ENCODE peak calls at places on chromosomes 2 and 18, in eight cellular contexts. T is endothelial cell; Z is naive thymus-derived CD8-positive, alpha-beta T cell; I is activated CD8-positive, alpha-beta memory T cell treated with anti-CD3 and anti-CD28 coated beads for 1 hour; U is NCI-H2081; V is progenitor cell of endocrine pancreas; F is activated CD4-positive, alpha-beta T cell treated with anti-CD3 and anti-CD28 coated beads for 24 hours; S is glomerular endothelial cell. N is an unnamed sample.

GRCh38 chr2:181138816-181139215 is 158.4 kb downstream of the UBE2E3 start:
- DNase-seq in T (no peak), Z (no peak), I (no peak), U (no peak), V (no peak), F (no peak), S (no peak), N (no peak)

GRCh38 chr18:47931707-47932103 is 1.2 kb upstream of the SMAD2 start:
- DNase-seq in T (peak), Z (peak), I (no peak), U (no peak), V (no peak), F (no peak), S (no peak), N (peak)

GRCh38 chr2:75155115-75155514 is 44.2 kb downstream of the TACR1 start:
- DNase-seq in T (no peak), Z (no peak), I (no peak), U (no peak), V (no peak), F (no peak), S (no peak), N (no peak)

GRCh38 chr18:79588131-79588635 is 91.4 kb upstream of the CTDP1 start:
- DNase-seq in T (no peak), Z (no peak), I (no peak), U (no peak), V (no peak), F (no peak), S (no peak), N (no peak)

GRCh38 chr2:238097201-238097987 is 2.7 kb upstream of the ESPNL start:
- DNase-seq in T (no peak), Z (no peak), I (no peak), U (no peak), V (no peak), F (no peak), S (no peak), N (no peak)

GRCh38 chr2:26772064-26773001 is 8.2 kb downstream of the SLC35F6 start:
- DNase-seq in T (no peak), Z (peak), I (no peak), U (peak), V (no peak), F (no peak), S (no peak), N (peak)

GRCh38 chr2:197211881-197212342 is 98.7 kb downstream of the ANKRD44 start:
- DNase-seq in T (no peak), Z (no peak), I (no peak), U (no peak), V (no peak), F (no peak), S (no peak), N (peak)

GRCh38 chr2:152875832-152876669 is 157.6 kb downstream of the ARL6IP6 start:
- DNase-seq in T (no peak), Z (no peak), I (no peak), U (no peak), V (no peak), F (no peak), S (no peak), N (peak)

GRCh38 chr18:9410515-9410914 is 64.8 kb upstream of the RALBP1 start:
- DNase-seq in T (no peak), Z (no peak), I (no peak), U (no peak), V (no peak), F (no peak), S (no peak), N (no peak)

GRCh38 chr18:31176531-31176930 is 13.9 kb upstream of the DSC1 start:
- DNase-seq in T (no peak), Z (no peak), I (no peak), U (no peak), V (no peak), F (no peak), S (no peak), N (peak)

GRCh38 chr18:51323941-51324340 is 126.5 kb upstream of the MEX3C start:
- DNase-seq in T (no peak), Z (no peak), I (no peak), U (no peak), V (no peak), F (no peak), S (no peak), N (no peak)

GRCh38 chr2:42107249-42108042 is 59.6 kb downstream of the PKDCC start:
- DNase-seq in T (no peak), Z (no peak), I (no peak), U (no peak), V (no peak), F (no peak), S (no peak), N (no peak)

GRCh38 chr18:80249217-80250093 is 2.1 kb upstream of the PARD6G start:
- DNase-seq in T (no peak), Z (no peak), I (no peak), U (no peak), V (no peak), F (no peak), S (no peak), N (peak)

GRCh38 chr2:64866797-64867196 is 122.4 kb upstream of the SLC1A4 start:
- DNase-seq in T (no peak), Z (no peak), I (no peak), U (no peak), V (no peak), F (no peak), S (no peak), N (peak)

GRCh38 chr2:44267269-44268258 is 7.7 kb upstream of the SLC3A1 start:
- DNase-seq in T (no peak), Z (no peak), I (no peak), U (no peak), V (no peak), F (no peak), S (no peak), N (peak)

GRCh38 chr2:102033028-102033749 is 41.4 kb downstream of the IL1R2 start:
- DNase-seq in T (no peak), Z (no peak), I (no peak), U (no peak), V (no peak), F (no peak), S (no peak), N (peak)

GRCh38 chr2:100580474-100581264 is 17.9 kb downstream of the PDCL3 start:
- DNase-seq in T (no peak), Z (peak), I (peak), U (no peak), V (no peak), F (no peak), S (no peak), N (no peak)

GRCh38 chr18:28013064-28013463 is 163.9 kb downstream of the CDH2 start:
- DNase-seq in T (no peak), Z (no peak), I (no peak), U (peak), V (no peak), F (no peak), S (no peak), N (no peak)

GRCh38 chr2:161695225-161695624 is 71.0 kb downstream of the SLC4A10 start:
- DNase-seq in T (no peak), Z (no peak), I (no peak), U (no peak), V (no peak), F (no peak), S (no peak), N (no peak)

GRCh38 chr18:6249110-6249680 is 165.5 kb downstream of the L3MBTL4 start:
- DNase-seq in T (no peak), Z (no peak), I (no peak), U (no peak), V (no peak), F (no peak), S (no peak), N (no peak)

GRCh38 chr2:10303174-10303633 is 500 bp downstream of the HPCAL1 start:
- DNase-seq in T (peak), Z (no peak), I (no peak), U (no peak), V (peak), F (no peak), S (no peak), N (no peak)

GRCh38 chr18:9029131-9029530 is 73.4 kb upstream of the NDUFV2 start:
- DNase-seq in T (no peak), Z (no peak), I (no peak), U (no peak), V (no peak), F (no peak), S (no peak), N (peak)

GRCh38 chr2:179338681-179339080 is 74.0 kb upstream of the SESTD1 start:
- DNase-seq in T (no peak), Z (no peak), I (no peak), U (no peak), V (no peak), F (no peak), S (no peak), N (no peak)

GRCh38 chr2:158990397-158991209 is 22.2 kb downstream of the TANC1 start:
- DNase-seq in T (no peak), Z (no peak), I (no peak), U (no peak), V (no peak), F (no peak), S (no peak), N (peak)

GRCh38 chr2:10521356-10521755 is 73.2 kb upstream of the ODC1 start:
- DNase-seq in T (no peak), Z (no peak), I (no peak), U (no peak), V (no peak), F (no peak), S (no peak), N (no peak)

GRCh38 chr18:5107990-5108389 is 89.1 kb downstream of the AKAIN1 start:
- DNase-seq in T (peak), Z (no peak), I (no peak), U (no peak), V (no peak), F (no peak), S (no peak), N (peak)

GRCh38 chr2:104856086-104856972 is 2.4 kb downstream of the POU3F3 start:
- DNase-seq in T (no peak), Z (no peak), I (no peak), U (peak), V (no peak), F (no peak), S (no peak), N (peak)

N was measured in kidney tubule cell.